ENCODE peak calls at places on chromosomes 11 and 22, in ten cellular contexts. S is Peyer's patch; G is body of pancreas; C is H7; J is transverse colon; H is effector memory CD4-positive, alpha-beta T cell; M is BJ; B is bronchial epithelial cell; Z is neural progenitor cell; R is cardiac muscle cell. U is an unnamed sample.

GRCh38 chr11:120339394-120339890 is 3.2 kb downstream of the ARHGEF12 start:
- DNase-seq in S (peak; percentile 47), G (peak; percentile 16), C (no peak), J (peak; percentile 38), H (no peak), M (no peak), B (peak; percentile 63), Z (peak; percentile 19), R (peak; percentile 69), U (no peak)

GRCh38 chr22:29470159-29470855 is 9.7 kb upstream of the NEFH start:
- DNase-seq in S (peak; percentile 83), G (peak; percentile 63), C (peak; percentile 96), J (peak; percentile 82), H (peak; percentile 38), M (no peak), B (peak; percentile 61), Z (peak; percentile 94), R (peak; percentile 72), U (peak; percentile 84)

GRCh38 chr22:23395476-23396361 is 184.4 kb downstream of the IGLL1 start:
- DNase-seq in S (peak; percentile 9), G (no peak), C (peak; percentile 52), J (no peak), H (no peak), M (no peak), B (no peak), Z (no peak), R (no peak), U (no peak)

GRCh38 chr11:129853508-129854228 is 38.0 kb downstream of the TMEM45B start:
- DNase-seq in S (peak; percentile 88), G (peak; percentile 82), C (no peak), J (peak; percentile 86), H (peak; percentile 10), M (no peak), B (peak; percentile 92), Z (no peak), R (no peak), U (peak; percentile 93)

GRCh38 chr11:64378335-64378884 is 19.4 kb downstream of the RPS6KA4 start:
- DNase-seq in S (no peak), G (peak; percentile 72), C (no peak), J (no peak), H (no peak), M (no peak), B (no peak), Z (no peak), R (no peak), U (no peak)

GRCh38 chr22:35846804-35847203 is 129.1 kb downstream of the APOL5 start:
- DNase-seq in S (no peak), G (no peak), C (no peak), J (no peak), H (no peak), M (no peak), B (no peak), Z (no peak), R (no peak), U (no peak)

GRCh38 chr22:46587492-46588278 is 32.5 kb upstream of the GRAMD4 start:
- DNase-seq in S (peak; percentile 93), G (peak; percentile 46), C (no peak), J (peak; percentile 85), H (no peak), M (no peak), B (no peak), Z (no peak), R (no peak), U (no peak)

GRCh38 chr22:30838111-30838510 is 130.5 kb downstream of the MORC2 start:
- DNase-seq in S (peak; percentile 3), G (no peak), C (no peak), J (no peak), H (no peak), M (no peak), B (peak; percentile 47), Z (no peak), R (no peak), U (no peak)

GRCh38 chr11:70650075-70650909 is 252.0 kb downstream of the CTTN start:
- DNase-seq in S (peak; percentile 56), G (peak; percentile 48), C (peak; percentile 83), J (peak; percentile 38), H (no peak), M (no peak), B (peak; percentile 54), Z (peak; percentile 94), R (peak; percentile 94), U (no peak)

GRCh38 chr11:36500315-36500721 is 9.8 kb downstream of the TRAF6 start:
- DNase-seq in S (no peak), G (peak; percentile 43), C (no peak), J (peak; percentile 16), H (no peak), M (peak; percentile 80), B (peak; percentile 93), Z (peak; percentile 30), R (peak; percentile 32), U (no peak)

GRCh38 chr22:25447689-25448434 is 116.6 kb upstream of the GRK3 start:
- DNase-seq in S (peak; percentile 95), G (peak; percentile 87), C (peak; percentile 96), J (peak; percentile 92), H (peak; percentile 77), M (no peak), B (peak; percentile 72), Z (peak; percentile 85), R (peak; percentile 86), U (peak; percentile 90)

GRCh38 chr11:8018742-8019631 is 31.9 kb downstream of the EIF3F start:
- DNase-seq in S (peak; percentile 83), G (peak; percentile 78), C (peak; percentile 93), J (peak; percentile 60), H (peak; percentile 73), M (no peak), B (peak; percentile 28), Z (peak; percentile 90), R (peak; percentile 69), U (peak; percentile 60)

GRCh38 chr22:46187862-46188261 is 37.5 kb downstream of the PPARA start:
- DNase-seq in S (peak; percentile 22), G (no peak), C (no peak), J (no peak), H (no peak), M (no peak), B (no peak), Z (no peak), R (no peak), U (no peak)

GRCh38 chr11:100876826-100877545 is 189.9 kb downstream of the ARHGAP42 start:
- DNase-seq in S (no peak), G (no peak), C (no peak), J (no peak), H (no peak), M (peak; percentile 87), B (peak; percentile 70), Z (no peak), R (no peak), U (no peak)

GRCh38 chr11:35166369-35167360 is 27.7 kb downstream of the CD44 start:
- DNase-seq in S (peak; percentile 50), G (no peak), C (no peak), J (no peak), H (no peak), M (peak; percentile 87), B (peak; percentile 97), Z (no peak), R (no peak), U (peak; percentile 49)

GRCh38 chr11:34064291-34064690 is 12.8 kb downstream of the CAPRIN1 start:
- DNase-seq in S (no peak), G (no peak), C (no peak), J (no peak), H (no peak), M (no peak), B (no peak), Z (no peak), R (no peak), U (no peak)

GRCh38 chr11:132422725-132423124 is 1052.3 kb downstream of the NTM start:
- DNase-seq in S (no peak), G (no peak), C (no peak), J (no peak), H (no peak), M (no peak), B (no peak), Z (no peak), R (no peak), U (no peak)

GRCh38 chr22:42905217-42905616 is 48.1 kb upstream of the ARFGAP3 start:
- DNase-seq in S (no peak), G (no peak), C (no peak), J (no peak), H (no peak), M (no peak), B (no peak), Z (no peak), R (no peak), U (no peak)

GRCh38 chr11:46330887-46331652 is 16.2 kb upstream of the DGKZ start:
- DNase-seq in S (no peak), G (no peak), C (no peak), J (no peak), H (no peak), M (no peak), B (no peak), Z (no peak), R (no peak), U (peak; percentile 85)
- H3K27me3 ChIP-seq in S (no peaks in the 10 kb centered on the region), G (no peaks in the 10 kb centered on the region), C (peaks cover 51% of the 10 kb centered on the region), J (peaks cover 67% of the 10 kb centered on the region), H (no peaks in the 10 kb centered on the region), M (peaks cover 22% of the 10 kb centered on the region), B (peaks cover 28% of the 10 kb centered on the region), Z (peaks cover 39% of the 10 kb centered on the region), R (peaks cover 4% of the 10 kb centered on the region), U (no peaks in the 10 kb centered on the region)

DNA sequence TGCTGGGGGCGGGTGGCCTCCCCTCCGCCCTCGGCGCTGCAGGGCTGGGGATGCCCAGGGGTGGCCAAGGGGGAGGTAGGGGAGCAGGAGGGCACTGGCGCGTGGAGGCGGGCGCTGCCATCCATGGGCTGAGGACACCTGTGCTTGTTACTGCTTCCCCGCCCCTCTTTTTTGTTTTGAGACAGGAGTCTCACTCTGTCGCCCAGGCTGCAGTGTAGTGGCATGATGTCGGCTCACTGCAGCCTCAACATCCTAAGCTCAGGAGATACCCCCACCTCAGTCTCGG is 683 bp upstream of the FADS3 start:
- DNase-seq in S (peak; percentile 83), G (no peak), C (no peak), J (no peak), H (no peak), M (no peak), B (no peak), Z (no peak), R (no peak), U (peak; percentile 30)
- H3K4me3 ChIP-seq in S (peak overlapping the region; percentile 93), G (peak overlapping the region; percentile 14), C (peak overlapping the region; percentile 79), J (peak overlapping the region; percentile 74), H (peak overlapping the region; percentile 60), M (peak overlapping the region; percentile 32), B (peak overlapping the region; percentile 86), Z (peak overlapping the region; percentile 76), R (peak overlapping the region; percentile 81), U (peak overlapping the region; percentile 55)

DNA sequence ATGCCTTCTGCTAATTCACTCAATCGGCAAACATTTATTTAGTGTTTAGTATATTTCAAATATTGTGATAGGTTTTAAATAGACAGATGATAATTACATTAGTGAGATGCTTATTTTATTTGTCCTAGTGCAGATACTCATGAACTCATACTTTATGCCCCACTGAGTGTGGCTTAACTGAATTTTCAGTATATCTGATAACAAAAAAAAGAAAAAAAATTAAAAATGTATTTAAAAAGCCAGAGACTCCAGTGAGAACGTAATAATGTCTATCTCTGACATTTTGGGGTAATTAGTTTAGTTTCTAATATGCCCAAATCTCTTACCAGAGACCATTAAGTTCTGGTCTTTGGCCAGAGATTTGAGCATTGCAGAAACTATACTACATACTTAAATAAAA is 332.6 kb upstream of the CHORDC1 start:
- DNase-seq in S (no peak), G (no peak), C (no peak), J (no peak), H (no peak), M (no peak), B (no peak), Z (no peak), R (no peak), U (no peak)
- H3K27me3 ChIP-seq in S (no peaks in the 10 kb centered on the region), G (no peaks in the 10 kb centered on the region), C (no peaks in the 10 kb centered on the region), J (no peaks in the 10 kb centered on the region), H (no peaks in the 10 kb centered on the region), M (no peaks in the 10 kb centered on the region), B (no peaks in the 10 kb centered on the region), Z (no peaks in the 10 kb centered on the region), R (no peaks in the 10 kb centered on the region), U (no peaks in the 10 kb centered on the region)

GRCh38 chr11:57376095-57376812 is 4.7 kb downstream of the PRG3 start:
- DNase-seq in S (no peak), G (no peak), C (peak; percentile 55), J (no peak), H (no peak), M (no peak), B (no peak), Z (no peak), R (no peak), U (no peak)
- H3K4me3 ChIP-seq in S (no peak overlapping the region), G (no peak overlapping the region), C (peak overlapping the region; percentile 8), J (no peak overlapping the region), H (no peak overlapping the region), M (no peak overlapping the region), B (no peak overlapping the region), Z (no peak overlapping the region), R (no peak overlapping the region), U (no peak overlapping the region)